ENCODE peak calls at places on chromosomes 12 and 14, in six cellular contexts. T, J, W, Z, O and B are unnamed samples.

GRCh38 chr12:70540996-70541395 is 96.2 kb downstream of the PTPRB start:
- DNase-seq in T (no peak), J (no peak), W (no peak), Z (no peak), O (no peak), B (no peak)

GRCh38 chr12:6199211-6199530 is 1.0 kb upstream of the CD9 start:
- DNase-seq in T (no peak), J (peak; percentile 47), W (no peak), Z (no peak), O (no peak), B (no peak)

GRCh38 chr12:47758834-47759690 is at the start of gene RAPGEF3:
- DNase-seq in T (peak; percentile 64), J (peak; percentile 86), W (peak; percentile 87), Z (peak; percentile 94), O (peak; percentile 70), B (peak; percentile 86)

GRCh38 chr14:96212140-96212539 is 7.5 kb downstream of the BDKRB2 start:
- DNase-seq in T (no peak), J (no peak), W (no peak), Z (no peak), O (no peak), B (no peak)

GRCh38 chr14:21654215-21654614 is 580 bp downstream of the OR4E2 start:
- DNase-seq in T (no peak), J (no peak), W (no peak), Z (no peak), O (no peak), B (no peak)

GRCh38 chr14:104344815-104345214 is 206.4 kb downstream of the KIF26A start:
- DNase-seq in T (no peak), J (no peak), W (peak; percentile 26), Z (no peak), O (no peak), B (no peak)

GRCh38 chr12:100755186-100755585 is 39.4 kb upstream of the ANO4 start:
- DNase-seq in T (no peak), J (no peak), W (no peak), Z (no peak), O (no peak), B (no peak)

GRCh38 chr12:96501139-96501741 is 11.9 kb downstream of the CFAP54 start:
- DNase-seq in T (no peak), J (peak; percentile 25), W (peak; percentile 85), Z (peak; percentile 17), O (peak; percentile 66), B (peak; percentile 30)

GRCh38 chr14:36317650-36318049 is 2.8 kb downstream of the MBIP start:
- DNase-seq in T (no peak), J (no peak), W (peak; percentile 82), Z (no peak), O (no peak), B (no peak)

GRCh38 chr12:116571089-116571488 is 11.9 kb downstream of the MAP1LC3B2 start:
- DNase-seq in T (no peak), J (no peak), W (no peak), Z (no peak), O (no peak), B (no peak)

DNA sequence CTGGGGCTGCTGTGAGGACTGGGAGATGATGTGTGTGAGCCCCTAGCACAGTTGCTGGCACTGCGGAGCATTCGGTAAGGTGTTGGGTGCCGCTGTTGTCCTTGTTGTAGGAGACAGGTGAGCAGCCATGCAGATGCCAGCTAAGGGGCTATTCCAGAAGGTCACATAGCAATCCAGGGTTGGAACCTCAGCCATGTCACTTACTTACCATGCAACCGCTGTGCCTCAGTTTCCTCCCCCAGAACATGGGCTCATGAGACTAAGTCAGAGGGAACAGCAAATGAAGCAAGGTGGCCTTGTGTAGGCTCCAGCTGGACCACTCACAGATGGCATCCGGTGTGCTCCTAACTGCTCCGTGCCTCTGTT is 13.2 kb downstream of the DTX1 start:
- DNase-seq in T (no peak), J (no peak), W (no peak), Z (no peak), O (no peak), B (no peak)
- TF ChIP-seq CTCF in T (no peak), J (no peak), W (no peak), Z (no peak), O (no peak), B (no peak)

DNA sequence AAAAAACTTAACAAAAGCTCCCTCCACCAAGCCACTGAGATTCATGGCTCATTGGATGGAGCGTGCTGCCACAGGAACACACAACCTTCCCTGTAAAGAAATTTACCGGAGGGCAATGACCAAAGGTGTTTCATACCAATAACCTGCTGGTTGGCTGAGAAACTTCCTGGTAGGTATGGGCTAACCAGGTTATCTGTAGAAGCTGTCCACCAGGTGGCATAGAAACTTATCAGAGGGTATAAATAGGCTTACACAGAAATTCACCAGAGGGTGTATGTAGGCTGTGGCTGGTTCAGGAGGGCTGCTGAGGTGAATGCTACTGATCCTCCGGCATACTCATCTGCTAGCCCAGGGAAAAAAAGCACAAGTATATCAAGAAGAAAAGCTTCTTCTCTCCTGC is 27.1 kb upstream of the MTERF2 start:
- DNase-seq in T (no peak), J (no peak), W (peak; percentile 92), Z (peak; percentile 70), O (no peak), B (no peak)
- TF ChIP-seq CTCF in T (no peak), J (no peak), W (peak; percentile 81), Z (peak; percentile 29), O (peak; percentile 12), B (no peak)

DNA sequence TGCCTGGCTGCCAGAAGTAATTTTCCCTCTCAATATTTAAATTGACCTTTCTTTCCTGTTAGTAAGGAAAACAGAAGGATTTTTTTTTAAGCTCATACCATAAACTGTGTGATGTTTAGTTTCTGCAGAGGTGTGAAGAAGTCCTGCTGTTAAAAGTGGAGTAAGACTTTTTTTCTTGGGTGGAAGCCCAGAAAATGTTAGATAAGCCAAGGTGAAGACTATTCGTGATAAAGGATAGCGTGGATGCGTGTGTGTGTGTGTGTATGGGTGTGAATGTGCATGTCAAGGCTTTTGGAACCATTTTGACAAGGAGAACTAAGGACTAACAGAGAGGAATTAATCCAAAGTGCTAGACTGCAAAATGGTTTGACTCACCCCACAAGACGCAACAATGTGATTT is 152.9 kb upstream of the SEL1L start:
- DNase-seq in T (no peak), J (no peak), W (no peak), Z (no peak), O (no peak), B (no peak)
- TF ChIP-seq CTCF in T (no peak), J (no peak), W (no peak), Z (no peak), O (no peak), B (no peak)

GRCh38 chr14:89779707-89780106 is 174.8 kb downstream of the EFCAB11 start:
- DNase-seq in T (no peak), J (no peak), W (no peak), Z (no peak), O (no peak), B (no peak)
- TF ChIP-seq CTCF in T (no peak), J (no peak), W (no peak), Z (no peak), O (no peak), B (no peak)

GRCh38 chr12:31600764-31601163 is 9.8 kb upstream of the DENND5B start:
- DNase-seq in T (no peak), J (no peak), W (no peak), Z (no peak), O (no peak), B (no peak)
- TF ChIP-seq CTCF in T (no peak), J (no peak), W (no peak), Z (no peak), O (no peak), B (no peak)

GRCh38 chr14:34060747-34061050 is 109.8 kb upstream of the EGLN3 start:
- DNase-seq in T (no peak), J (no peak), W (no peak), Z (no peak), O (no peak), B (no peak)

GRCh38 chr14:34062353-34062973 is 111.6 kb upstream of the EGLN3 start:
- DNase-seq in T (no peak), J (no peak), W (no peak), Z (no peak), O (no peak), B (no peak)

GRCh38 chr14:34059037-34059924 is 108.4 kb upstream of the EGLN3 start:
- DNase-seq in T (no peak), J (no peak), W (no peak), Z (no peak), O (no peak), B (no peak)

GRCh38 chr14:34058510-34058909 is 107.6 kb upstream of the EGLN3 start:
- DNase-seq in T (no peak), J (no peak), W (no peak), Z (no peak), O (no peak), B (no peak)

DNA sequence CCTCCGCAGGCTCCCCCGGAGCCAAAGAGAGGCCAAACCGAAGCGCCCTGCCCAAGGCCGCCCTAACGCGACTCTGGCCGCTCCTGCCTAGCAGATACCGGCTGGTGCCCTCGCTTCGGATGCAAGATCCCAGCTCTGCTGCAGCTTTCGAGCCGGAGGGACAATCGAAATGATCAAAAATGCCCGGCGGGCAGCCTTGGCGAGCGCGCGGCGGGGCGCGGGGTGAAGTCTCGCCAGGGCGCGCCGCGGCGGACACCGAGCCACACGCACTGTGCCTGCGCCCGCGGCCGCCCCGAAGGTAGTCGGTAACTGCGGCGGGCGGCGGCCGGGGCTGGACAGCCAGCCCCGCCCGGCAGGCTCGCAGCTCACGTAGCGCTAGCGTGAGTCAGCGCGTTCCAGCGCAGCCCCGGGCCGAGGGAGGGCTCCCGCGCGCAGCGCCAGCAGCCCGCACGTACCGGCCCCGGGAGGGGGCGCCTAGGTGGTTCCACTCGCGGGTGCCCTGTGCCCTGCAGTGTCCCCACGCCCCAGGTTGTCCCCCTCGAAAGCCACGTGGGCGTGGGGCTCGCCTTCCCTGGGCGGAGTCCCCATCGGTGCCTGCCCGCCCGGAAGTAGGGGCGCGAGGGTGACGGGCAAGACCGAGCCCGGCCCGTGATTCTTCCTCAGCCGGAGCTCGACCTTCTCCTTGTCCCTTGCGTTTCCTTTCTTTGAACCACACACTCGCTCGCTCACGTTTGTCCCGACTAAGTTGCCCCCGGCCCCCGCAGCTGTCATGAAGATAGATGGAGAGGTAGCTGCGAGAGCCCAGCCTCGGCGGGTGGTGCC is 109.3 kb upstream of the EGLN3 start:
- DNase-seq in T (peak; percentile 20), J (peak; percentile 85), W (peak; percentile 89), Z (peak; percentile 86), O (peak; percentile 62), B (peak; percentile 79)
- TF ChIP-seq CTCF in T (no peak), J (peak; percentile 25), W (peak; percentile 47), Z (no peak), O (no peak), B (peak; percentile 23)

GRCh38 chr12:39587247-39587646 is 32.4 kb downstream of the ABCD2 start:
- DNase-seq in T (no peak), J (peak; percentile 3), W (peak; percentile 45), Z (no peak), O (no peak), B (no peak)
- TF ChIP-seq CTCF in T (no peak), J (peak; percentile 34), W (peak; percentile 52), Z (no peak), O (peak; percentile 54), B (peak; percentile 44)